ENCODE peak calls at places on chromosomes 12 and 14, in four cellular contexts. Q, H, L and S are unnamed samples.

GRCh38 chr12:47277972-47278448 is 198.3 kb upstream of the AMIGO2 start:
- DNase-seq in Q (peak), H (peak), L (no peak), S (peak)

GRCh38 chr14:54207476-54207875 is 189.3 kb upstream of the CDKN3 start:
- DNase-seq in Q (no peak), H (no peak), L (no peak), S (no peak)

GRCh38 chr14:78251308-78251707 is 81.1 kb downstream of the NRXN3 start:
- DNase-seq in Q (no peak), H (no peak), L (no peak), S (no peak)

GRCh38 chr14:51089278-51089677 is 5.6 kb downstream of the TRIM9 start:
- DNase-seq in Q (no peak), H (no peak), L (no peak), S (no peak)

GRCh38 chr12:53059434-53060063 is 9.7 kb downstream of the TNS2 start:
- DNase-seq in Q (no peak), H (no peak), L (no peak), S (no peak)

GRCh38 chr14:61780125-61780524 is 17.9 kb downstream of the SNAPC1 start:
- DNase-seq in Q (no peak), H (no peak), L (no peak), S (no peak)

GRCh38 chr14:69464829-69465228 is 19.7 kb upstream of the PLEKHD1 start:
- DNase-seq in Q (no peak), H (peak), L (no peak), S (peak)

GRCh38 chr12:5173511-5174011 is 129.9 kb downstream of the KCNA5 start:
- DNase-seq in Q (no peak), H (no peak), L (no peak), S (no peak)

GRCh38 chr12:113996026-113996425 is 29.9 kb upstream of the RBM19 start:
- DNase-seq in Q (no peak), H (no peak), L (no peak), S (no peak)

DNA sequence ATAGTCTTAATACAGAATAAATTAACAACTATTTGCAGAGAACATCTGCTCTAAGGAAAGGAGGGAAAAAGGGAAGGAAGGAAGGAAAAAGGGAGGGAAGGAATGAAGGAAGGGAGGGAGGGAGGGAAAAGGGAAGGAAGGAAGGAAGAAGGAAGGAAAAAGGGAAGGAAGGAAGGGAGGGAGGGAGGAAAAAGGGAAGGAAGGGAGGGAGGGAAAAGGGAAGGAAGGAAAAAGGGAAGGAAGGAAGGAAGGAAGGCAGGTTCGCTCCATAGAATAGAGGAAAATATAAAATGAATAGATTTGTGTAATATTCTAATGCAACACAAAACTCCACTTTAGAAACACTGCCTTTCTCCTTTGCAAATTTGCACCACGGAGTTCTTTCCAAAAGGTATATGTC is 16.6 kb downstream of the KICS2 start:
- DNase-seq in Q (no peak), H (no peak), L (no peak), S (no peak)
- TF ChIP-seq FOS in Q (no peak), H (no peak), L (no peak), S (no peak)

DNA sequence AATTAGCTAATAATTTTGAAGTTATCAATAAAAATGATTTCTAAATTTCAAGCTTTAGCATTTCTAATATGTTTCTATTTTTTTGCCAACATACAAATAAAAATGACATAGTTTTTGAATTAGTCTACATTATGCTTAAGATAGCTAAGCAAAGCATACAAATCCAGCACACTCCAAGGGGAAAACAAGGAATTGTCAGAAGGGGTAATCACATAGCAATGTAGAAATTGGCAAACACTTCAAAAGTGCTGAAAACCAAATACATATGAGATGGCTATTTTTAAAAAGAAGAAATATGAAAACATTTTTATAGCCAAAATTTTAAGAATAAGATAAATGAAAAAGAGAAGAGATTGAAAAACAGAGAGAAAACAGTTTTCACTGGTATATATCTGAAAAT is 308.1 kb downstream of the SLC6A15 start:
- DNase-seq in Q (no peak), H (no peak), L (no peak), S (no peak)
- TF ChIP-seq FOS in Q (no peak), H (no peak), L (no peak), S (no peak)

DNA sequence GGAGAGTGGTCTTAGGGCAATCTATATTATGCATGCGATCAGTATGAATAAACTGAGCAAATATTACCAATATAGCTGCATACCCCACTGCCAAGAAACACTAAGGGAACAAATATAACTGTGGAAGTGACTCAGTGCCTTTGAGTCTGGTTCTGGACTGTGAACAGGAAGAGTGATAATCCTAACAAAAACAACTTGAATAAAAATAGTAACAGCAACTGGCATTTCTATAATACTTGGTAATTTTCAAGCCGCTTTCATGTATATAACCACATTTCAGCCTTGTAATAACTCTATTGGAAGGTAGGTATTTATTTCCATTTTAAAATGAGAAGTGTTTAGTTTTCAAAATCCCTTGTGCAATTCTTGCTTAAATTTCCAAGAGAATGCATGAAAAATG is 338.4 kb upstream of the TMEM132C start:
- DNase-seq in Q (no peak), H (no peak), L (no peak), S (no peak)
- TF ChIP-seq FOS in Q (no peak), H (no peak), L (no peak), S (no peak)

GRCh38 chr12:27293463-27293862 is 39.2 kb upstream of the BMAL2 start:
- DNase-seq in Q (no peak), H (peak), L (no peak), S (peak)
- TF ChIP-seq FOS in Q (no peak), H (no peak), L (no peak), S (no peak)

DNA sequence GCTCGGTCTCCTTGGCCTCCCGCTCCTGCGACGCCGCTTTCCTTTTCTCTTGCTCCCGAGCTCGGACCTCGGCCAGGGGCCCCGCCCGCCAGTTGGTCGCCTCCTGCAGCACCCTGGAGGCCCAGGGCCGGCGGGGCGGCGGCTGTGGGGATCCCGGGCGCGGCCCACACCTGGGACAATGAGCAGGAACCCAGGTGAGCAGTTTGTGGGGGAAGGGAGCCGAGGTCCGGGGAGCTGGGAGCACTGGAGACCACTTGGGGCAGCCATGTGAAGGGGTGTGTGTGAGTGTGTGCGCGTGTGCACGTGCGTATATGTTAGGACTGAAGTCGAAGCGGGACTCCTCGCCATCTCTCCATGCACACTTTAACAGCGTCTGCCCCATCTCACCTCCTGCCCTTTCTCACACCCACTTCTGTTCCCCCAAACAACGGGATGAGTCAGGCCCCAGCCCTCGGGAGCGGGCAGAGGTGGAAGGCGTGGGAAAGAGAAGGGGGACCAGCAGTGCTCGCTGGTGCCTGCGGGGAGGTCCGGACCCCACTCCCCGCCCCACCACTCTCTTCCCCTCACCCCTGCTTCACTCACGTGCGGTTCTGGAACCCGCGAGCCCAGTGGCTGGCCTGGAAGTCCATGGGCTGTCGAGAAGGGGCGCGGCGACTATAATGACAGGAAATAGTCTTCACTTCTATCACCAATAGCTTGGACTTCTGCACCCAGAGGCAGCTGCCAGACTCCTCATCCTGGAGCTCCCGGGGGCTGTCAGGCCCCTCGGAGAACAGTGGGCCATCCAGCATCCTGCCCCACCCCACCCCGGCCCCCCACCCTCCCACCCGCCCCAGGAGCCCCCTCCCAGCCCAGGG is 450 bp downstream of the DDN start:
- DNase-seq in Q (peak), H (no peak), L (no peak), S (peak)
- TF ChIP-seq FOS in Q (no peak), H (no peak), L (no peak), S (peak)

DNA sequence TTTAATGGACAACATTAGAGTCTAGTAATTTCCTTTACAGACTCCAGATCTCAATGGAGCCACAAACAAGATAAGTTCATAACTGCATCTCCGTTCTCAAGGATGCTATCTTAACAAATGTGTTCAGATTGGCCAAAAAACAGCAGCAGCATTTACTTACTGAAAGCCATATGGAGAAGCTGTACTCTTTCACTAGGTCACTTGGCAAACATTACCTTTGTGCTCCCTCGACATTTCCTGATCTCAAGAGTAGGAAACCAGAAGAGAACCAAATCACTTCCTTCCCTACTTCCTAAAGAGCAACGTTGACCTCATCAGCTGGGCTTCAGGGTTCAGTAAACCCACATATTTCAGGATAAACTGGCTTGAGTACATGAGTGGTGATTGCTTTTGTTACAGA is 449.4 kb downstream of the TMEM117 start:
- DNase-seq in Q (no peak), H (peak), L (no peak), S (no peak)
- TF ChIP-seq FOS in Q (no peak), H (no peak), L (no peak), S (no peak)

DNA sequence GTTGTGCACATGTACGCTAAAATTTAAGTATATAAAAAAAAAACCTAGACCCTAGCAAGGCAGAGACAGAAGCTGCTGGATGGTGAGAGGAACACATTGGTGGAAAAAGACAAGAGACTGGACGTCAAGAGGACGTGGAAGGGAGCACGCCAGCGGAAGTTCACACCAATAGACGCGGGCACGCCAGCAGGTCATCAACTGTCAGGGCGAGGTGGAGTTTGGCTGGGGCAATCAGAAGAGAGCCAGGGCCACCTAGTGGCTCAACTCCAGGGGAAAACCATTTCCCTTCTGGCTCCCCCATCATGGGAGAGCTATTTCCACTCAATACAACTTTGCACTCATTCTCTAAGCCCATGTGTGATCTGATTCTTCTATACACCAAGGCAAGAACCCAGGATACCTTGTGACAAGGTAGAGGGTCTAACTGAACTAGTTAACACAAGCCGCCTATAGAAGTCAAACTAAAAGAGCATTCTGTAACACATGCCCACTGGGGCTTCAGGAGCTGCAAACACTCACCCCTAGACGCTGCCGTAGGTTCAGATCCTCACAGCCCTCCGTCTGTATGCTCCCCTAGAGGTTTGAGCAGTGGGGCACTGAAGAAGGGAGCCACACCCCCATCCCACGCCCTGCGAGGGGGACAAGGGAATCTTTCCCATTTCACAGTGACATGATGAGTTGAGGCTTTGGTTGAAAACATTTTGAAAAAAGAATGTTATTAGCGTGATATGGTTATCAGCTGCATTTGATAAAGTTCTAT is 702.7 kb downstream of the TMTC2 start:
- DNase-seq in Q (no peak), H (no peak), L (no peak), S (no peak)
- TF ChIP-seq FOS in Q (no peak), H (no peak), L (no peak), S (no peak)

GRCh38 chr14:97166497-97166896 is 369.3 kb downstream of the VRK1 start:
- DNase-seq in Q (no peak), H (no peak), L (no peak), S (no peak)
- TF ChIP-seq FOS in Q (no peak), H (no peak), L (no peak), S (no peak)